ENCODE peak calls at places on chromosomes 3 and 15, in five cellular contexts. W, R, D, Q and F are unnamed samples.

GRCh38 chr3:5275529-5275928 is 88.0 kb downstream of the EDEM1 start:
- DNase-seq in W (no peak), R (no peak), D (peak), Q (no peak), F (no peak)

GRCh38 chr3:56930706-56931105 is 129.0 kb upstream of the ARHGEF3 start:
- DNase-seq in W (no peak), R (no peak), D (no peak), Q (no peak), F (no peak)

GRCh38 chr15:63860161-63860954 is 26.6 kb upstream of the HERC1 start:
- DNase-seq in W (no peak), R (no peak), D (no peak), Q (no peak), F (peak)

GRCh38 chr3:155228636-155229035 is 64.8 kb downstream of the STRIT1 start:
- DNase-seq in W (no peak), R (no peak), D (no peak), Q (no peak), F (peak)

GRCh38 chr3:8458235-8458634 is 43.4 kb upstream of the LMCD1 start:
- DNase-seq in W (no peak), R (no peak), D (peak), Q (no peak), F (no peak)

GRCh38 chr3:24492971-24493551 is 1.6 kb downstream of the THRB start:
- DNase-seq in W (no peak), R (no peak), D (no peak), Q (no peak), F (no peak)

GRCh38 chr3:158701666-158702065 is 29.2 kb upstream of the LXN start:
- DNase-seq in W (no peak), R (no peak), D (peak), Q (no peak), F (no peak)

GRCh38 chr15:53811530-53811929 is 52.1 kb upstream of the WDR72 start:
- DNase-seq in W (peak), R (no peak), D (no peak), Q (no peak), F (peak)

GRCh38 chr3:134598813-134599563 is 51.8 kb downstream of the KY start:
- DNase-seq in W (no peak), R (no peak), D (no peak), Q (no peak), F (no peak)

GRCh38 chr3:48898383-48899234 is at the start of gene SLC25A20:
- DNase-seq in W (peak), R (peak), D (peak), Q (peak), F (peak)

GRCh38 chr15:59933607-59934006 is 70.5 kb upstream of the FOXB1 start:
- DNase-seq in W (no peak), R (no peak), D (no peak), Q (no peak), F (no peak)

DNA sequence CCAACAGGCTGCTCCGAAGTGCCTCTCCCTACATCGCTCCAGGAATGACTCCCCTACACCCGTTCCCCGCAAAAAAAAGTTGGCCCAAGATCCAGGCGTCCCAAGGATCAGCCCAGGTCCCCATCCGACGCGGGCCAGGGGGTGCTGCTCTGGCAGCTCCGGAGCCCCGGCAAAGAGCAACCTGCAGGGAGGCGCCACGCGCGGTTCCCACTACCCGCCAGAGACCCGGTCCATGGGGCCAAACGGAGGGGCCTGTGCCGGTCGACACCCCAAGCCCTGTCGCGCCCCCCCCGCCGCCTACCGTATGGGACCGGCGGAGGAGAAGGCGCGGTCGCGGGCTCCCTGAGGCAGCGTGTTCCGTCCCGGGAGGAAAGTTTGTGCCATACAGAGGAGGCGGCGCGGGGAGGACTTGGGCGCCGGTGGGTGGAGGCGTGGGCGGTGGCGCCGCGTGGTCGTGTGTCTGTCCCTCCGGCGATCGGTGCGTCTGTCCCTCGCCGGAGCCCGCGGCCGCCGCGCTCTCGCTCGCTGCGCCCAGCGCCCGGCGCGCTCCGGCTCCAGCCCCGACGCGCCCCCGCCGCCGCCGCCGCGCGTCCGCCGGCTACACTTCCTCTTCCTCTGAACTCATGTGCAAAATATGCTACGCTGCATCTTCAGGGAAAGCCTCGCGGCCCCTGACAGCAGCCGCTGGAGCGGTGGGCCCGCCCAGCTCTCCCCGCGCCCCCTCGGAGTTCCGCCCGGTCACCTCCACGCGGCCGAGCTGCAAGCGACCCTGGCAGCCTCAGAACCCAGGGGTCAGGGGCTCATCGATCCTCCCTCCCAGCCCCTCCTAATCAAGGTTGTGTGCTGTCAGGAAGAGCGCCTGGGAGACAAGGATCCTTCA is at the start of gene RFTN1:
- DNase-seq in W (peak), R (peak), D (peak), Q (peak), F (peak)
- H3K4me3 ChIP-seq in W (peak), R (peak), D (peak), Q (peak), F (peak)

GRCh38 chr15:67068724-67069400 is 3.5 kb downstream of the SMAD3 start:
- DNase-seq in W (no peak), R (no peak), D (peak), Q (no peak), F (peak)
- H3K4me3 ChIP-seq in W (no peak), R (no peak), D (peak), Q (no peak), F (no peak)

DNA sequence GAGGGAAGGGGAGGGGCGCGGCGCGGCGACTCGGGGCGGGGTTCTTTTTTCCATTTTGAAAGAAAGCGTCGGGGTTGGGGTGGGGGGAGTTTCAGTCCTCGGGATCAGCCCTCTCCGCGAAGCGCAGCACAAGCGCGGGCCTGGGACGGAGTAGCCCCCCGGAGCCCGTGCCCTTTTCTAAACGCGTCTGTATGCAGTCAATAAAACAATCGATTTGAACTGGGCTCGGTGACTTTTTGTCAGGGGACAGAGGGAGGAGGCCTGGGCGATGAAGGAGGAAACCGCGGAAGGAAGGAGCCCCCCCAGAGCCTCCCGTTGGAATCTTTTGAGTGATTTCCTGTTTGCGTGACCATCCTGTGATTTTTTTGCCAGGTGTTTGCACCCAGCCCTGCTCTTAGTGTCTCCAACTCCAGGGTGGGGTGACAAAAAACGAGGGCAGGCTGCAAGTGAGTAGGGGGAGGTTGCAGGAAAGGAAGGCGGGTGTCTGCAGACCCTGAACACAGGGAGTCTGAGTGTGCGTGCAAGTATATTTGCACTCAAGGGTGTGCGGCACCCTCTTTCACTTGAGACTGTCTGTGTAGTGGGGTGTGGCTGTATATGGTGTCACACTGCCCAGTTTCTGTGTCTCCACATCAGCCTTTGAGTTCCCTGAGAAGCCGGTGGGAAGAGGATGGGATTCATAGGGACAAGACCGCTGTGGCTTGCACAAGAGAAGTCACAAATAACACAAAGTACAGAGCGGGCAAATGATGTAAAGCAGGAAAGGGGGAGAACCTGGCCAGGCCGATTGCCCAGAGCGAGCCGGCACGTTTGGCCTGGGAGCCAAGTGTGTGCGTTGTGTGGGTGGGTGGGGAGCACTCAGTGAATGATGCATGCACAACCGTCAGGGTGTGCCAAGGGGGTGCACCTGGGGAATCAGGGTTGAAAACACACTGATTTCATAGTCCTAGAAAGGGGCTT is 6.5 kb downstream of the ISLR2 start:
- DNase-seq in W (no peak), R (no peak), D (no peak), Q (no peak), F (no peak)
- H3K4me3 ChIP-seq in W (peak), R (no peak), D (no peak), Q (no peak), F (peak)

GRCh38 chr3:156483002-156483401 is 71.9 kb downstream of the SSR3 start:
- DNase-seq in W (no peak), R (no peak), D (no peak), Q (no peak), F (no peak)

GRCh38 chr3:156480949-156481348 is 74.0 kb downstream of the SSR3 start:
- DNase-seq in W (no peak), R (no peak), D (no peak), Q (no peak), F (no peak)

GRCh38 chr3:156488771-156489170 is 66.1 kb downstream of the SSR3 start:
- DNase-seq in W (no peak), R (no peak), D (peak), Q (no peak), F (no peak)

GRCh38 chr3:156483426-156483825 is 71.5 kb downstream of the SSR3 start:
- DNase-seq in W (no peak), R (no peak), D (peak), Q (no peak), F (peak)

GRCh38 chr3:156483961-156484787 is 70.7 kb downstream of the SSR3 start:
- DNase-seq in W (no peak), R (no peak), D (peak), Q (no peak), F (peak)
- H3K4me3 ChIP-seq in W (no peak), R (no peak), D (no peak), Q (no peak), F (no peak)

GRCh38 chr15:71010439-71010838 is 104.8 kb upstream of the THSD4 start:
- DNase-seq in W (no peak), R (no peak), D (no peak), Q (no peak), F (no peak)
- H3K4me3 ChIP-seq in W (no peak), R (no peak), D (no peak), Q (no peak), F (no peak)

DNA sequence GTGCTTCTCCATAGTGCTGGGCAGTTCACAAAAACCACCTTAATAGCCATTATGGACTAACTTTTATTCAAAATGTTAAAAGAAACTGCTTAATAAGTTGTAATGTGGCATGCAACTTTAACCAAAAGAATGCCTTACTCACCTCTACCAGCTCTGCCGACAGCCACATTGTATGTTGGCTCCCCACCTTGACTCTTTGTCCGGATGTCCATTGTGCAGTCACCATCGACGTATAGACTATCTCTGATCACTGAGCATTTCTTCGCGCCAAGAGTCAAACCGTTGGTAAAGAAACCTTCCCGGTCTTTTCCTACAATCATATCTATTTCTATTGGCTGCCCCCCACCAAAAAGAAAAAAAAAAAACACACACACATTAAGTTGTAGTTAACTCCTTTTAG is 2.5 kb downstream of the PFN2 start:
- DNase-seq in W (no peak), R (no peak), D (peak), Q (no peak), F (no peak)
- H3K4me3 ChIP-seq in W (peak), R (no peak), D (peak), Q (no peak), F (no peak)

GRCh38 chr15:85514413-85514812 is 134.0 kb downstream of the AKAP13 start:
- DNase-seq in W (no peak), R (no peak), D (no peak), Q (no peak), F (no peak)
- H3K4me3 ChIP-seq in W (no peak), R (no peak), D (no peak), Q (no peak), F (no peak)

DNA sequence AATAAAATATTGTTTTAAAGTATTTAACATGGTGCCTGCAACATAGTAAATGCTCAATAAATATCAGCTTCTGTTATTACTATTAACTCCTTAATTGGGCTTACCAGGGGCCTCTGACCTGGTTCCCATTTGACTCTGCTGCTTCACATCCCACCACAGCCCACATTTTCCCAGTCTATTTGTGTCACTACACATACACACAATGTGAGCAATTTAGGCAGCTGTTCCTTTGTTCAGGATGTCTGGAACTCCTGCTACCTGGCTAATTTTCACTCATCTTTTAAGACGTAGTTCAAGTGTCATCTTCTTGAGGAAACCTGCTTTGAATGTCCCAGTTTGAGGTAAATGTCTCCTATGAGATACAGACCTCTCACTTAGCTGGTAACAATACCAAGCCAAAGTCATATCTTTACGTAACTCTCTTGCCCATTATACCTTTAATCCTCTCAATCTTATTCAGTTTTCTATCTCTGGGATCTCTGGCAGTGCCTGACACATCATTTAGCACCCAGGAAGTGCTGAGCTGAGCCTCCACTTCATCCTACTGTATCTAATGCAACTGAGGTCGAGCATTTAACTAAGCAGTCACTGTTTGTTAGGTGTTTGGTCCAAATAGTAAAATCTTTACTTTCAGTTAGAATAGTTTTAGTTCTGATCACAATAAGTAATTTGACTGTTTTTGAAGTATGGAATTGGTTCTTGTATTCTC is 4.5 kb downstream of the TGFBR2 start:
- DNase-seq in W (no peak), R (no peak), D (no peak), Q (no peak), F (no peak)
- H3K4me3 ChIP-seq in W (no peak), R (no peak), D (no peak), Q (no peak), F (no peak)